ENCODE peak calls at places on chromosomes 1 and 21, in nine cellular contexts. A, B, S, O, W, X, R, H and Z are unnamed samples.

GRCh38 chr1:202706851-202707250 is 3.4 kb downstream of the SYT2 start:
- DNase-seq in O (no peak), B (no peak), W (no peak), R (no peak), S (no peak), A (no peak), H (no peak), X (no peak), Z (no peak)

GRCh38 chr1:77514871-77515776 is 167.3 kb downstream of the ZZZ3 start:
- DNase-seq in S (no peak), H (peak), B (peak), A (no peak), W (no peak), X (no peak), O (no peak), R (no peak), Z (no peak)

GRCh38 chr1:24383381-24383940 is 30.1 kb downstream of the STPG1 start:
- DNase-seq in O (no peak), A (no peak), B (no peak), X (no peak), H (no peak), R (no peak), S (no peak), W (no peak), Z (no peak)

GRCh38 chr21:44696572-44696971 is 400 bp upstream of the KRTAP10-12 start:
- DNase-seq in B (no peak), X (no peak), S (no peak), H (no peak), A (no peak), W (no peak), O (no peak), R (no peak), Z (no peak)

GRCh38 chr1:111739222-111739983 is at the start of gene INKA2:
- DNase-seq in B (peak), W (peak), A (peak), H (peak), O (peak), S (peak), X (peak), R (peak), Z (peak)

GRCh38 chr1:67853704-67854103 is 20.4 kb upstream of the GNG12 start:
- DNase-seq in X (no peak), A (peak), W (no peak), R (peak), H (peak), S (peak), O (peak), B (peak), Z (peak)

GRCh38 chr1:109628540-109629321 is 9.1 kb downstream of the AMPD2 start:
- DNase-seq in A (no peak), X (no peak), S (no peak), W (no peak), H (peak), R (no peak), B (no peak), O (no peak), Z (peak)

GRCh38 chr1:92786298-92786901 is 1.5 kb upstream of the EVI5 start:
- DNase-seq in A (no peak), O (no peak), W (no peak), R (no peak), B (no peak), H (no peak), S (no peak), X (no peak), Z (no peak)

GRCh38 chr1:232012773-232013386 is 386.3 kb downstream of the DISC1 start:
- DNase-seq in X (no peak), W (no peak), H (no peak), A (no peak), B (no peak), O (no peak), S (peak), R (no peak), Z (no peak)

GRCh38 chr1:182164273-182164672 is 102.8 kb upstream of the ZNF648 start:
- DNase-seq in H (no peak), X (no peak), B (no peak), S (no peak), R (no peak), W (no peak), A (no peak), O (no peak), Z (no peak)

GRCh38 chr1:111471012-111471411 is 2.8 kb upstream of the C1orf162 start:
- DNase-seq in H (no peak), O (no peak), X (peak), R (no peak), S (peak), W (peak), A (peak), B (no peak), Z (no peak)

GRCh38 chr1:111635324-111636009 is 15.9 kb downstream of the RAP1A start:
- DNase-seq in X (no peak), W (no peak), O (no peak), B (no peak), R (no peak), S (no peak), H (no peak), A (no peak), Z (no peak)

GRCh38 chr21:15277498-15277897 is 212.7 kb upstream of the NRIP1 start:
- DNase-seq in B (no peak), O (no peak), X (no peak), H (no peak), R (no peak), A (no peak), S (no peak), W (no peak), Z (no peak)

GRCh38 chr1:219533280-219533679 is 79.6 kb downstream of the ZC3H11B start:
- DNase-seq in H (no peak), R (no peak), A (no peak), X (no peak), S (no peak), W (no peak), O (no peak), B (no peak), Z (no peak)

GRCh38 chr1:23611601-23612327 is 52.5 kb upstream of the ID3 start:
- DNase-seq in A (peak), R (no peak), B (no peak), W (no peak), O (no peak), X (peak), H (no peak), S (no peak), Z (no peak)

GRCh38 chr1:163227126-163227525 is 24.4 kb upstream of the RGS5 start:
- DNase-seq in R (no peak), A (no peak), X (no peak), S (no peak), H (no peak), W (no peak), B (no peak), O (no peak), Z (no peak)